ENCODE peak calls at places on chromosomes 2 and 18, in nine cellular contexts. One of them, this sample, is unnamed.

GRCh38 chr2:46615555-46616487 is 136.5 kb downstream of the TMEM247 start:
- DNase-seq in small intestine: peak; percentile 59
- DNase-seq in skeletal muscle cell: no peak
- DNase-seq in midbrain: peak; percentile 24
- DNase-seq in activated CD4-positive, alpha-beta T cell treated with anti-CD3 and anti-CD28 coated beads for 48 hours: peak; percentile 20
- DNase-seq in astrocyte of the spinal cord: peak; percentile 20
- DNase-seq in mammary epithelial cell: no peak
- DNase-seq in nephron progenitor cell: no peak
- DNase-seq in NCI-H82: peak; percentile 83
- DNase-seq in this sample: no peak

GRCh38 chr2:74867841-74868658 is 34.1 kb downstream of the HK2 start:
- DNase-seq in small intestine: no peak
- DNase-seq in skeletal muscle cell: no peak
- DNase-seq in midbrain: no peak
- DNase-seq in activated CD4-positive, alpha-beta T cell treated with anti-CD3 and anti-CD28 coated beads for 48 hours: no peak
- DNase-seq in astrocyte of the spinal cord: peak; percentile 91
- DNase-seq in mammary epithelial cell: no peak
- DNase-seq in nephron progenitor cell: no peak
- DNase-seq in NCI-H82: no peak
- DNase-seq in this sample: no peak

GRCh38 chr18:65235966-65236634 is 514.7 kb upstream of the CDH7 start:
- DNase-seq in small intestine: no peak
- DNase-seq in skeletal muscle cell: peak; percentile 29
- DNase-seq in midbrain: no peak
- DNase-seq in activated CD4-positive, alpha-beta T cell treated with anti-CD3 and anti-CD28 coated beads for 48 hours: no peak
- DNase-seq in astrocyte of the spinal cord: peak; percentile 27
- DNase-seq in mammary epithelial cell: peak; percentile 2
- DNase-seq in nephron progenitor cell: no peak
- DNase-seq in NCI-H82: peak; percentile 67
- DNase-seq in this sample: no peak

GRCh38 chr2:241200822-241201395 is 12.4 kb downstream of the ANO7 start:
- DNase-seq in small intestine: no peak
- DNase-seq in skeletal muscle cell: no peak
- DNase-seq in midbrain: no peak
- DNase-seq in activated CD4-positive, alpha-beta T cell treated with anti-CD3 and anti-CD28 coated beads for 48 hours: no peak
- DNase-seq in astrocyte of the spinal cord: no peak
- DNase-seq in mammary epithelial cell: no peak
- DNase-seq in nephron progenitor cell: no peak
- DNase-seq in NCI-H82: no peak
- DNase-seq in this sample: no peak

GRCh38 chr2:26969089-26969844 is 1.2 kb upstream of the MAPRE3 start:
- DNase-seq in small intestine: no peak
- DNase-seq in skeletal muscle cell: no peak
- DNase-seq in midbrain: no peak
- DNase-seq in activated CD4-positive, alpha-beta T cell treated with anti-CD3 and anti-CD28 coated beads for 48 hours: no peak
- DNase-seq in astrocyte of the spinal cord: peak; percentile 11
- DNase-seq in mammary epithelial cell: no peak
- DNase-seq in nephron progenitor cell: no peak
- DNase-seq in NCI-H82: no peak
- DNase-seq in this sample: no peak

GRCh38 chr2:236824836-236825235 is 255.2 kb downstream of the ACKR3 start:
- DNase-seq in small intestine: peak; percentile 62
- DNase-seq in skeletal muscle cell: no peak
- DNase-seq in midbrain: no peak
- DNase-seq in activated CD4-positive, alpha-beta T cell treated with anti-CD3 and anti-CD28 coated beads for 48 hours: no peak
- DNase-seq in astrocyte of the spinal cord: no peak
- DNase-seq in mammary epithelial cell: no peak
- DNase-seq in nephron progenitor cell: no peak
- DNase-seq in NCI-H82: peak; percentile 48
- DNase-seq in this sample: peak; percentile 16

GRCh38 chr2:237790353-237790752 is 8.2 kb upstream of the RBM44 start:
- DNase-seq in small intestine: no peak
- DNase-seq in skeletal muscle cell: no peak
- DNase-seq in midbrain: no peak
- DNase-seq in activated CD4-positive, alpha-beta T cell treated with anti-CD3 and anti-CD28 coated beads for 48 hours: no peak
- DNase-seq in astrocyte of the spinal cord: peak; percentile 49
- DNase-seq in mammary epithelial cell: no peak
- DNase-seq in nephron progenitor cell: no peak
- DNase-seq in NCI-H82: no peak
- DNase-seq in this sample: no peak

GRCh38 chr2:1739961-1740713 is 4.2 kb downstream of the PXDN start:
- DNase-seq in small intestine: no peak
- DNase-seq in skeletal muscle cell: no peak
- DNase-seq in midbrain: no peak
- DNase-seq in activated CD4-positive, alpha-beta T cell treated with anti-CD3 and anti-CD28 coated beads for 48 hours: no peak
- DNase-seq in astrocyte of the spinal cord: peak; percentile 21
- DNase-seq in mammary epithelial cell: no peak
- DNase-seq in nephron progenitor cell: no peak
- DNase-seq in NCI-H82: no peak
- DNase-seq in this sample: peak; percentile 6

GRCh38 chr2:127153691-127154158 is 46.8 kb upstream of the BIN1 start:
- DNase-seq in small intestine: no peak
- DNase-seq in skeletal muscle cell: peak; percentile 88
- DNase-seq in midbrain: peak; percentile 76
- DNase-seq in activated CD4-positive, alpha-beta T cell treated with anti-CD3 and anti-CD28 coated beads for 48 hours: no peak
- DNase-seq in astrocyte of the spinal cord: peak; percentile 94
- DNase-seq in mammary epithelial cell: peak; percentile 77
- DNase-seq in nephron progenitor cell: no peak
- DNase-seq in NCI-H82: no peak
- DNase-seq in this sample: no peak

GRCh38 chr2:214297424-214297823 is 113.4 kb upstream of the VWC2L start:
- DNase-seq in small intestine: no peak
- DNase-seq in skeletal muscle cell: no peak
- DNase-seq in midbrain: no peak
- DNase-seq in activated CD4-positive, alpha-beta T cell treated with anti-CD3 and anti-CD28 coated beads for 48 hours: no peak
- DNase-seq in astrocyte of the spinal cord: no peak
- DNase-seq in mammary epithelial cell: no peak
- DNase-seq in nephron progenitor cell: no peak
- DNase-seq in NCI-H82: no peak
- DNase-seq in this sample: no peak

GRCh38 chr2:16257001-16257724 is 316.8 kb downstream of the MYCN start:
- DNase-seq in small intestine: no peak
- DNase-seq in skeletal muscle cell: peak; percentile 18
- DNase-seq in midbrain: no peak
- DNase-seq in activated CD4-positive, alpha-beta T cell treated with anti-CD3 and anti-CD28 coated beads for 48 hours: no peak
- DNase-seq in astrocyte of the spinal cord: no peak
- DNase-seq in mammary epithelial cell: no peak
- DNase-seq in nephron progenitor cell: no peak
- DNase-seq in NCI-H82: no peak
- DNase-seq in this sample: no peak

GRCh38 chr2:134218928-134219707 is 34.8 kb upstream of the MGAT5 start:
- DNase-seq in small intestine: peak; percentile 87
- DNase-seq in skeletal muscle cell: no peak
- DNase-seq in midbrain: no peak
- DNase-seq in activated CD4-positive, alpha-beta T cell treated with anti-CD3 and anti-CD28 coated beads for 48 hours: peak; percentile 45
- DNase-seq in astrocyte of the spinal cord: no peak
- DNase-seq in mammary epithelial cell: no peak
- DNase-seq in nephron progenitor cell: no peak
- DNase-seq in NCI-H82: no peak
- DNase-seq in this sample: no peak

GRCh38 chr18:11689031-11689971 is at the start of gene GNAL:
- DNase-seq in small intestine: peak; percentile 60
- DNase-seq in skeletal muscle cell: peak; percentile 69
- DNase-seq in midbrain: peak; percentile 77
- DNase-seq in activated CD4-positive, alpha-beta T cell treated with anti-CD3 and anti-CD28 coated beads for 48 hours: peak; percentile 80
- DNase-seq in astrocyte of the spinal cord: peak; percentile 88
- DNase-seq in mammary epithelial cell: peak; percentile 80
- DNase-seq in nephron progenitor cell: peak; percentile 85
- DNase-seq in NCI-H82: peak; percentile 89
- DNase-seq in this sample: peak; percentile 86

GRCh38 chr2:84946204-84947009 is 24.6 kb upstream of the KCMF1 start:
- DNase-seq in small intestine: peak; percentile 97
- DNase-seq in skeletal muscle cell: peak; percentile 41
- DNase-seq in midbrain: no peak
- DNase-seq in activated CD4-positive, alpha-beta T cell treated with anti-CD3 and anti-CD28 coated beads for 48 hours: peak; percentile 87
- DNase-seq in astrocyte of the spinal cord: peak; percentile 74
- DNase-seq in mammary epithelial cell: peak; percentile 99
- DNase-seq in nephron progenitor cell: no peak
- DNase-seq in NCI-H82: no peak
- DNase-seq in this sample: no peak

GRCh38 chr2:165074884-165075283 is 119.6 kb upstream of the SLC38A11 start:
- DNase-seq in small intestine: no peak
- DNase-seq in skeletal muscle cell: no peak
- DNase-seq in midbrain: no peak
- DNase-seq in activated CD4-positive, alpha-beta T cell treated with anti-CD3 and anti-CD28 coated beads for 48 hours: no peak
- DNase-seq in astrocyte of the spinal cord: no peak
- DNase-seq in mammary epithelial cell: peak; percentile 3
- DNase-seq in nephron progenitor cell: no peak
- DNase-seq in NCI-H82: no peak
- DNase-seq in this sample: no peak

GRCh38 chr2:114807666-114808065 is 365.2 kb downstream of the DPP10 start:
- DNase-seq in small intestine: no peak
- DNase-seq in skeletal muscle cell: no peak
- DNase-seq in midbrain: no peak
- DNase-seq in activated CD4-positive, alpha-beta T cell treated with anti-CD3 and anti-CD28 coated beads for 48 hours: no peak
- DNase-seq in astrocyte of the spinal cord: no peak
- DNase-seq in mammary epithelial cell: no peak
- DNase-seq in nephron progenitor cell: no peak
- DNase-seq in NCI-H82: no peak
- DNase-seq in this sample: no peak

GRCh38 chr2:38626326-38627031 is 23.8 kb upstream of the HNRNPLL start:
- DNase-seq in small intestine: peak; percentile 42
- DNase-seq in skeletal muscle cell: no peak
- DNase-seq in midbrain: no peak
- DNase-seq in activated CD4-positive, alpha-beta T cell treated with anti-CD3 and anti-CD28 coated beads for 48 hours: no peak
- DNase-seq in astrocyte of the spinal cord: no peak
- DNase-seq in mammary epithelial cell: no peak
- DNase-seq in nephron progenitor cell: no peak
- DNase-seq in NCI-H82: no peak
- DNase-seq in this sample: no peak

GRCh38 chr2:181573140-181573736 is 83.7 kb downstream of the CERKL start:
- DNase-seq in small intestine: peak; percentile 56
- DNase-seq in skeletal muscle cell: no peak
- DNase-seq in midbrain: no peak
- DNase-seq in activated CD4-positive, alpha-beta T cell treated with anti-CD3 and anti-CD28 coated beads for 48 hours: no peak
- DNase-seq in astrocyte of the spinal cord: peak; percentile 39
- DNase-seq in mammary epithelial cell: peak; percentile 12
- DNase-seq in nephron progenitor cell: no peak
- DNase-seq in NCI-H82: peak; percentile 82
- DNase-seq in this sample: no peak

GRCh38 chr2:224412064-224412921 is 10.4 kb upstream of the FAM124B start:
- DNase-seq in small intestine: no peak
- DNase-seq in skeletal muscle cell: no peak
- DNase-seq in midbrain: no peak
- DNase-seq in activated CD4-positive, alpha-beta T cell treated with anti-CD3 and anti-CD28 coated beads for 48 hours: no peak
- DNase-seq in astrocyte of the spinal cord: peak; percentile 32
- DNase-seq in mammary epithelial cell: peak; percentile 30
- DNase-seq in nephron progenitor cell: no peak
- DNase-seq in NCI-H82: peak; percentile 50
- DNase-seq in this sample: peak; percentile 13

GRCh38 chr2:106708189-106708588 is 177.8 kb downstream of the ST6GAL2 start:
- DNase-seq in small intestine: no peak
- DNase-seq in skeletal muscle cell: no peak
- DNase-seq in midbrain: no peak
- DNase-seq in activated CD4-positive, alpha-beta T cell treated with anti-CD3 and anti-CD28 coated beads for 48 hours: no peak
- DNase-seq in astrocyte of the spinal cord: no peak
- DNase-seq in mammary epithelial cell: no peak
- DNase-seq in nephron progenitor cell: no peak
- DNase-seq in NCI-H82: no peak
- DNase-seq in this sample: no peak

GRCh38 chr18:77081387-77081773 is 51.2 kb downstream of the MBP start:
- DNase-seq in small intestine: no peak
- DNase-seq in skeletal muscle cell: peak; percentile 71
- DNase-seq in midbrain: peak; percentile 17
- DNase-seq in activated CD4-positive, alpha-beta T cell treated with anti-CD3 and anti-CD28 coated beads for 48 hours: no peak
- DNase-seq in astrocyte of the spinal cord: peak; percentile 93
- DNase-seq in mammary epithelial cell: no peak
- DNase-seq in nephron progenitor cell: no peak
- DNase-seq in NCI-H82: no peak
- DNase-seq in this sample: no peak

GRCh38 chr2:199680482-199680881 is 170.5 kb downstream of the FTCDNL1 start:
- DNase-seq in small intestine: no peak
- DNase-seq in skeletal muscle cell: no peak
- DNase-seq in midbrain: no peak
- DNase-seq in activated CD4-positive, alpha-beta T cell treated with anti-CD3 and anti-CD28 coated beads for 48 hours: no peak
- DNase-seq in astrocyte of the spinal cord: no peak
- DNase-seq in mammary epithelial cell: no peak
- DNase-seq in nephron progenitor cell: no peak
- DNase-seq in NCI-H82: no peak
- DNase-seq in this sample: no peak

GRCh38 chr2:145815933-145816332 is 1296.0 kb upstream of the ZEB2 start:
- DNase-seq in small intestine: no peak
- DNase-seq in skeletal muscle cell: no peak
- DNase-seq in midbrain: no peak
- DNase-seq in activated CD4-positive, alpha-beta T cell treated with anti-CD3 and anti-CD28 coated beads for 48 hours: no peak
- DNase-seq in astrocyte of the spinal cord: no peak
- DNase-seq in mammary epithelial cell: no peak
- DNase-seq in nephron progenitor cell: no peak
- DNase-seq in NCI-H82: no peak
- DNase-seq in this sample: no peak

GRCh38 chr2:238510911-238511613 is 84.3 kb downstream of the ASB1 start:
- DNase-seq in small intestine: no peak
- DNase-seq in skeletal muscle cell: no peak
- DNase-seq in midbrain: no peak
- DNase-seq in activated CD4-positive, alpha-beta T cell treated with anti-CD3 and anti-CD28 coated beads for 48 hours: no peak
- DNase-seq in astrocyte of the spinal cord: no peak
- DNase-seq in mammary epithelial cell: no peak
- DNase-seq in nephron progenitor cell: no peak
- DNase-seq in NCI-H82: no peak
- DNase-seq in this sample: no peak

GRCh38 chr2:74530239-74531161 is 767 bp downstream of the HTRA2 start:
- DNase-seq in small intestine: peak; percentile 62
- DNase-seq in skeletal muscle cell: no peak
- DNase-seq in midbrain: no peak
- DNase-seq in activated CD4-positive, alpha-beta T cell treated with anti-CD3 and anti-CD28 coated beads for 48 hours: peak; percentile 58
- DNase-seq in astrocyte of the spinal cord: peak; percentile 22
- DNase-seq in mammary epithelial cell: peak; percentile 33
- DNase-seq in nephron progenitor cell: peak; percentile 55
- DNase-seq in NCI-H82: peak; percentile 68
- DNase-seq in this sample: peak; percentile 66

GRCh38 chr2:52222128-52222527 is 1190.2 kb upstream of the NRXN1 start:
- DNase-seq in small intestine: no peak
- DNase-seq in skeletal muscle cell: peak; percentile 48
- DNase-seq in midbrain: no peak
- DNase-seq in activated CD4-positive, alpha-beta T cell treated with anti-CD3 and anti-CD28 coated beads for 48 hours: no peak
- DNase-seq in astrocyte of the spinal cord: peak; percentile 63
- DNase-seq in mammary epithelial cell: no peak
- DNase-seq in nephron progenitor cell: no peak
- DNase-seq in NCI-H82: no peak
- DNase-seq in this sample: no peak

GRCh38 chr2:9528036-9528787 is 27.4 kb downstream of the ADAM17 start:
- DNase-seq in small intestine: no peak
- DNase-seq in skeletal muscle cell: no peak
- DNase-seq in midbrain: no peak
- DNase-seq in activated CD4-positive, alpha-beta T cell treated with anti-CD3 and anti-CD28 coated beads for 48 hours: no peak
- DNase-seq in astrocyte of the spinal cord: no peak
- DNase-seq in mammary epithelial cell: no peak
- DNase-seq in nephron progenitor cell: no peak
- DNase-seq in NCI-H82: no peak
- DNase-seq in this sample: no peak

GRCh38 chr18:31100598-31101147 is 1.5 kb downstream of the DSC2 start:
- DNase-seq in small intestine: peak; percentile 82
- DNase-seq in skeletal muscle cell: no peak
- DNase-seq in midbrain: no peak
- DNase-seq in activated CD4-positive, alpha-beta T cell treated with anti-CD3 and anti-CD28 coated beads for 48 hours: no peak
- DNase-seq in astrocyte of the spinal cord: no peak
- DNase-seq in mammary epithelial cell: peak; percentile 50
- DNase-seq in nephron progenitor cell: peak; percentile 55
- DNase-seq in NCI-H82: peak; percentile 3
- DNase-seq in this sample: peak; percentile 27

GRCh38 chr2:59462418-59463197 is 1090.8 kb downstream of the BCL11A start:
- DNase-seq in small intestine: peak; percentile 19
- DNase-seq in skeletal muscle cell: no peak
- DNase-seq in midbrain: no peak
- DNase-seq in activated CD4-positive, alpha-beta T cell treated with anti-CD3 and anti-CD28 coated beads for 48 hours: no peak
- DNase-seq in astrocyte of the spinal cord: no peak
- DNase-seq in mammary epithelial cell: no peak
- DNase-seq in nephron progenitor cell: no peak
- DNase-seq in NCI-H82: peak; percentile 30
- DNase-seq in this sample: no peak

GRCh38 chr2:121721926-121722325 is 14.7 kb downstream of the NIFK start:
- DNase-seq in small intestine: no peak
- DNase-seq in skeletal muscle cell: peak; percentile 67
- DNase-seq in midbrain: no peak
- DNase-seq in activated CD4-positive, alpha-beta T cell treated with anti-CD3 and anti-CD28 coated beads for 48 hours: peak; percentile 51
- DNase-seq in astrocyte of the spinal cord: peak; percentile 52
- DNase-seq in mammary epithelial cell: peak; percentile 92
- DNase-seq in nephron progenitor cell: no peak
- DNase-seq in NCI-H82: no peak
- DNase-seq in this sample: no peak